ENCODE peak calls at places on chromosomes 16 and 17, in eight cellular contexts. Q is AG04450, G is astrocyte of the cerebellum, X is left ventricle myocardium inferior, W is transverse colon, R is heart right ventricle, N is lower leg skin, O is PC-3. T is an unnamed sample.

GRCh38 chr16:81748476-81749198 is 30.5 kb upstream of the PLCG2 start:
- DNase-seq in Q (no peak), G (no peak), X (no peak), W (no peak), R (no peak), N (no peak), O (no peak), T (no peak)

GRCh38 chr16:47885489-47885888 is 270.3 kb downstream of the ABCC12 start:
- DNase-seq in Q (no peak), G (no peak), X (no peak), W (no peak), R (no peak), N (no peak), O (no peak), T (no peak)

GRCh38 chr17:50560185-50560824 is at the start of gene CACNA1G:
- DNase-seq in Q (peak), G (no peak), X (peak), W (peak), R (peak), N (peak), O (peak), T (no peak)

GRCh38 chr17:74671031-74671771 is 41.5 kb downstream of the CD300LF start:
- DNase-seq in Q (no peak), G (peak), X (peak), W (peak), R (peak), N (peak), O (peak), T (peak)

GRCh38 chr16:65120811-65121721 is 797 bp downstream of the CDH11 start:
- DNase-seq in Q (no peak), G (no peak), X (peak), W (no peak), R (peak), N (peak), O (no peak), T (no peak)

GRCh38 chr16:82995286-82995926 is 368.6 kb downstream of the CDH13 start:
- DNase-seq in Q (no peak), G (no peak), X (no peak), W (no peak), R (no peak), N (no peak), O (no peak), T (no peak)

GRCh38 chr17:31390748-31391495 is 553 bp upstream of the RAB11FIP4 start:
- DNase-seq in Q (no peak), G (no peak), X (no peak), W (no peak), R (no peak), N (peak), O (no peak), T (no peak)

GRCh38 chr17:81976332-81977210 is 858 bp upstream of the ASPSCR1 start:
- DNase-seq in Q (no peak), G (no peak), X (no peak), W (peak), R (no peak), N (no peak), O (peak), T (no peak)

GRCh38 chr17:82983510-82984248 is 95.7 kb upstream of the METRNL start:
- DNase-seq in Q (no peak), G (no peak), X (no peak), W (no peak), R (no peak), N (no peak), O (no peak), T (no peak)

GRCh38 chr17:62998665-62999393 is 32.8 kb downstream of the TANC2 start:
- DNase-seq in Q (no peak), G (no peak), X (no peak), W (no peak), R (no peak), N (no peak), O (peak), T (no peak)

GRCh38 chr17:31536451-31536850 is 145.0 kb downstream of the RAB11FIP4 start:
- DNase-seq in Q (no peak), G (no peak), X (no peak), W (no peak), R (no peak), N (no peak), O (no peak), T (no peak)

GRCh38 chr16:72877374-72878028 is 170.4 kb downstream of the ZFHX3 start:
- DNase-seq in Q (no peak), G (no peak), X (no peak), W (no peak), R (no peak), N (no peak), O (peak), T (no peak)

GRCh38 chr16:28297784-28298510 is 5.6 kb downstream of the SBK1 start:
- DNase-seq in Q (no peak), G (no peak), X (no peak), W (no peak), R (no peak), N (no peak), O (no peak), T (no peak)

GRCh38 chr16:89164436-89164835 is 7.1 kb upstream of the CDH15 start:
- DNase-seq in Q (no peak), G (no peak), X (no peak), W (no peak), R (no peak), N (no peak), O (no peak), T (no peak)

GRCh38 chr17:76911299-76912007 is 43.2 kb downstream of the MGAT5B start:
- DNase-seq in Q (no peak), G (no peak), X (no peak), W (no peak), R (no peak), N (no peak), O (no peak), T (no peak)

GRCh38 chr16:30585022-30585399 is 486 bp downstream of the ZNF785 start:
- DNase-seq in Q (no peak), G (no peak), X (no peak), W (peak), R (no peak), N (peak), O (peak), T (no peak)

GRCh38 chr16:15947983-15948509 is 1.4 kb upstream of the ABCC1 start:
- DNase-seq in Q (no peak), G (no peak), X (no peak), W (no peak), R (no peak), N (no peak), O (no peak), T (no peak)

GRCh38 chr16:24771779-24772157 is 42.3 kb downstream of the TNRC6A start:
- DNase-seq in Q (no peak), G (no peak), X (no peak), W (no peak), R (no peak), N (no peak), O (peak), T (no peak)

GRCh38 chr16:81279375-81279774 is 35.4 kb upstream of the GAN start:
- DNase-seq in Q (no peak), G (no peak), X (no peak), W (no peak), R (no peak), N (no peak), O (peak), T (no peak)

GRCh38 chr17:11142231-11142630 is 98.8 kb upstream of the SHISA6 start:
- DNase-seq in Q (no peak), G (no peak), X (no peak), W (no peak), R (no peak), N (no peak), O (no peak), T (no peak)

GRCh38 chr17:11140028-11140427 is 101.0 kb upstream of the SHISA6 start:
- DNase-seq in Q (no peak), G (no peak), X (no peak), W (no peak), R (peak), N (no peak), O (no peak), T (no peak)

GRCh38 chr17:11140501-11140900 is 100.5 kb upstream of the SHISA6 start:
- DNase-seq in Q (no peak), G (no peak), X (no peak), W (no peak), R (no peak), N (no peak), O (no peak), T (no peak)

DNA sequence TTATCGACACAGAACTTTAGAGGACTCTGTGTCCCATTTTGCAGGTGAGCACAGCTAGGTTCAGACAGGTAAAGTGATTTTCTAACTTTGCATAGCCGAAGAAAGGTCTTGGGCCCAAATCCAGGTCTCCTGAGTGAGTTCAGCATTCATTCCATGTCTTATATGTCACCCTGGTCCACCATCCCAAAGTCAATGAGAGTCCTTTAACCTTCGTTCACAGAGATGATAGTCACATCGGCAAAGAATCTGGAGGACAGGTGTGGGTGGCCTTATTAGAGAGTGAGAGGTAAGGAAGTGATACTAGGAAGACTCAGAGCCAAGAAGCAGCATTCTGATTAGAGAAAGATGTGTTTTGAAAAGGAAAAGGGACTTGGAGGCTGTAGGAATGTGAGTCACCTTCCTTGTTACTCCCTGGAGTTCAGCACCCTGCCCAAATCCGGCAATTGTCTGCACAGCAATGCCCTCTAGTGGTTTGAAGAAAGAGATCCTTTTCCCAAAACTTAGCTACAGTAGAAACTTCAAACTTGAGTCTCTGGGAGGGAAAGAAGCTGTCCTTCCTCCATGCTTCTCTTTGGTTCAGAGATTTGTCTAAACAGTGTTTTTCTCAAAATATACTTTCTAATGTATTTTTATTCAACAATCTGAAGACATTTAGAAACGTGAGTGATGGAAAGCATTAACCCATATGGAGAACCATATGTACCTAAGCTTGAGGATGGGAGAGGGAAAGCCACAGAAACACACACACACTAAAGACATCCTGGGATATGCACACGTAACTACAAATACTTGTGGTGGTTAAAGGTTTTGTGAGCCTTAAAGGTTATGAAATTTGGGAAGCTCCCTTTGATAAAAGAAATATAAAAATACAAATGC is 96.4 kb upstream of the SHISA6 start:
- DNase-seq in Q (no peak), G (no peak), X (no peak), W (peak), R (no peak), N (no peak), O (peak), T (peak)
- TF ChIP-seq CTCF in Q (no peak), G (no peak), X (peak), W (peak), R (peak), N (no peak), O (peak), T (peak)

GRCh38 chr17:28634211-28634865 is 10.6 kb downstream of the BLTP2 start:
- DNase-seq in Q (no peak), G (no peak), X (no peak), W (no peak), R (no peak), N (no peak), O (no peak), T (no peak)

GRCh38 chr17:28635506-28635905 is 9.5 kb downstream of the BLTP2 start:
- DNase-seq in Q (no peak), G (no peak), X (no peak), W (no peak), R (no peak), N (no peak), O (no peak), T (no peak)
- H3K4me3 ChIP-seq in Q (no peak), G (no peak), X (no peak), W (no peak), R (no peak), N (no peak), O (no peak), T (no peak)

GRCh38 chr17:39527220-39527813 is 66.0 kb downstream of the CDK12 start:
- DNase-seq in Q (no peak), G (no peak), X (no peak), W (no peak), R (no peak), N (no peak), O (peak), T (no peak)
- TF ChIP-seq CTCF in Q (peak), G (peak), X (peak), W (peak), R (peak), N (no peak), O (peak), T (peak)

GRCh38 chr17:1298616-1299015 is 19.2 kb downstream of the TRARG1 start:
- DNase-seq in Q (no peak), G (no peak), X (no peak), W (no peak), R (no peak), N (no peak), O (no peak), T (no peak)
- H3K4me3 ChIP-seq in Q (no peak), G (no peak), X (no peak), W (no peak), R (no peak), N (no peak), O (no peak), T (no peak)

GRCh38 chr16:79598341-79599181 is 2.0 kb downstream of the MAF start:
- DNase-seq in Q (no peak), G (peak), X (peak), W (peak), R (peak), N (peak), O (no peak), T (no peak)
- TF ChIP-seq CTCF in Q (no peak), G (peak), X (peak), W (no peak), R (peak), N (no peak), O (no peak), T (peak)

T was measured in LNCaP clone FGC.